ENCODE peak calls at places on chromosomes 6 and 20, in six cellular contexts. One of them, this sample, is unnamed.

GRCh38 chr6:69398729-69399128 is 398.1 kb downstream of the LMBRD1 start:
- DNase-seq in K562: no peak
- DNase-seq in GM12878: no peak
- DNase-seq in H1: no peak
- DNase-seq in SK-N-SH: no peak
- DNase-seq in HCT116: no peak
- DNase-seq in this sample: no peak

GRCh38 chr20:21180248-21180647 is 54.4 kb downstream of the KIZ start:
- DNase-seq in H1: no peak
- DNase-seq in SK-N-SH: no peak
- DNase-seq in HCT116: no peak
- DNase-seq in GM12878: no peak
- DNase-seq in K562: no peak
- DNase-seq in this sample: no peak

GRCh38 chr20:48761023-48761785 is 66.6 kb downstream of the PREX1 start:
- DNase-seq in HCT116: no peak
- DNase-seq in K562: no peak
- DNase-seq in H1: no peak
- DNase-seq in SK-N-SH: no peak
- DNase-seq in GM12878: no peak
- DNase-seq in this sample: no peak

GRCh38 chr6:70162972-70163371 is 139.9 kb downstream of the COL9A1 start:
- DNase-seq in HCT116: no peak
- DNase-seq in H1: no peak
- DNase-seq in GM12878: no peak
- DNase-seq in SK-N-SH: no peak
- DNase-seq in K562: peak
- DNase-seq in this sample: no peak

GRCh38 chr6:88683734-88684133 is 279.7 kb downstream of the RNGTT start:
- DNase-seq in H1: no peak
- DNase-seq in GM12878: no peak
- DNase-seq in K562: no peak
- DNase-seq in HCT116: no peak
- DNase-seq in SK-N-SH: no peak
- DNase-seq in this sample: no peak

GRCh38 chr6:16723833-16724232 is 37.4 kb downstream of the ATXN1 start:
- DNase-seq in GM12878: no peak
- DNase-seq in H1: peak
- DNase-seq in K562: no peak
- DNase-seq in HCT116: peak
- DNase-seq in SK-N-SH: no peak
- DNase-seq in this sample: peak

GRCh38 chr6:151422981-151423380 is 28.9 kb downstream of the RMND1 start:
- DNase-seq in SK-N-SH: no peak
- DNase-seq in GM12878: no peak
- DNase-seq in HCT116: no peak
- DNase-seq in K562: no peak
- DNase-seq in H1: no peak
- DNase-seq in this sample: no peak

GRCh38 chr6:159898519-159898918 is 7.7 kb downstream of the MAS1 start:
- DNase-seq in GM12878: no peak
- DNase-seq in SK-N-SH: no peak
- DNase-seq in H1: no peak
- DNase-seq in K562: no peak
- DNase-seq in HCT116: no peak
- DNase-seq in this sample: no peak

GRCh38 chr20:62924567-62925419 is 1.5 kb downstream of the DIDO1 start:
- DNase-seq in H1: no peak
- DNase-seq in K562: no peak
- DNase-seq in HCT116: no peak
- DNase-seq in SK-N-SH: peak
- DNase-seq in GM12878: no peak
- DNase-seq in this sample: peak

GRCh38 chr6:111989743-111990142 is 64.2 kb upstream of the CCN6 start:
- DNase-seq in HCT116: no peak
- DNase-seq in H1: no peak
- DNase-seq in GM12878: no peak
- DNase-seq in SK-N-SH: no peak
- DNase-seq in K562: no peak
- DNase-seq in this sample: no peak

GRCh38 chr6:34148864-34149810 is 3.2 kb upstream of the GRM4 start:
- DNase-seq in H1: no peak
- DNase-seq in HCT116: no peak
- DNase-seq in GM12878: no peak
- DNase-seq in K562: no peak
- DNase-seq in SK-N-SH: peak
- DNase-seq in this sample: no peak

GRCh38 chr6:111870054-111870750 is 3.0 kb downstream of the FYN start:
- DNase-seq in SK-N-SH: no peak
- DNase-seq in HCT116: no peak
- DNase-seq in K562: peak
- DNase-seq in H1: no peak
- DNase-seq in GM12878: no peak
- DNase-seq in this sample: peak

GRCh38 chr6:156280131-156280530 is 497.0 kb upstream of the ARID1B start:
- DNase-seq in H1: no peak
- DNase-seq in K562: no peak
- DNase-seq in GM12878: no peak
- DNase-seq in SK-N-SH: peak
- DNase-seq in HCT116: no peak
- DNase-seq in this sample: no peak

GRCh38 chr20:4811661-4812181 is 90.0 kb downstream of the PRND start:
- DNase-seq in GM12878: peak
- DNase-seq in HCT116: no peak
- DNase-seq in SK-N-SH: no peak
- DNase-seq in K562: no peak
- DNase-seq in H1: no peak
- DNase-seq in this sample: no peak

GRCh38 chr20:3157817-3158216 is 1.8 kb downstream of the FASTKD5 start:
- DNase-seq in H1: no peak
- DNase-seq in HCT116: no peak
- DNase-seq in K562: no peak
- DNase-seq in SK-N-SH: no peak
- DNase-seq in GM12878: no peak
- DNase-seq in this sample: no peak

GRCh38 chr6:78533876-78534275 is 333.5 kb upstream of the IRAK1BP1 start:
- DNase-seq in HCT116: no peak
- DNase-seq in H1: no peak
- DNase-seq in K562: no peak
- DNase-seq in SK-N-SH: no peak
- DNase-seq in GM12878: no peak
- DNase-seq in this sample: no peak

GRCh38 chr20:32510601-32511357 is 74.4 kb downstream of the NOL4L start:
- DNase-seq in HCT116: no peak
- DNase-seq in SK-N-SH: no peak
- DNase-seq in K562: peak
- DNase-seq in GM12878: no peak
- DNase-seq in H1: no peak
- DNase-seq in this sample: peak

GRCh38 chr6:3977875-3978711 is 100.8 kb downstream of the FAM217A start:
- DNase-seq in GM12878: peak
- DNase-seq in HCT116: peak
- DNase-seq in SK-N-SH: no peak
- DNase-seq in K562: peak
- DNase-seq in H1: no peak
- DNase-seq in this sample: peak

GRCh38 chr20:63574156-63574828 is at the start of gene HELZ2:
- DNase-seq in GM12878: no peak
- DNase-seq in SK-N-SH: peak
- DNase-seq in HCT116: peak
- DNase-seq in K562: peak
- DNase-seq in H1: no peak
- DNase-seq in this sample: peak

GRCh38 chr6:150269857-150270223 is 99.0 kb upstream of the IYD start:
- DNase-seq in K562: peak
- DNase-seq in H1: peak
- DNase-seq in GM12878: no peak
- DNase-seq in HCT116: peak
- DNase-seq in SK-N-SH: no peak
- DNase-seq in this sample: peak

GRCh38 chr6:16939839-16940238 is 162.0 kb upstream of the STMND1 start:
- DNase-seq in K562: no peak
- DNase-seq in HCT116: no peak
- DNase-seq in H1: no peak
- DNase-seq in SK-N-SH: no peak
- DNase-seq in GM12878: no peak
- DNase-seq in this sample: no peak

GRCh38 chr6:157116420-157116819 is 206.9 kb downstream of the TMEM242 start:
- DNase-seq in H1: no peak
- DNase-seq in SK-N-SH: peak
- DNase-seq in HCT116: no peak
- DNase-seq in K562: no peak
- DNase-seq in GM12878: no peak
- DNase-seq in this sample: no peak

GRCh38 chr20:21693322-21693721 is 12.1 kb upstream of the PAX1 start:
- DNase-seq in H1: no peak
- DNase-seq in HCT116: no peak
- DNase-seq in K562: peak
- DNase-seq in SK-N-SH: no peak
- DNase-seq in GM12878: no peak
- DNase-seq in this sample: peak

GRCh38 chr6:82842721-82843120 is 222.9 kb downstream of the UBE3D start:
- DNase-seq in K562: no peak
- DNase-seq in HCT116: no peak
- DNase-seq in GM12878: no peak
- DNase-seq in H1: no peak
- DNase-seq in SK-N-SH: no peak
- DNase-seq in this sample: no peak

GRCh38 chr20:50290815-50291214 is 100.2 kb downstream of the CEBPB start:
- DNase-seq in GM12878: no peak
- DNase-seq in HCT116: no peak
- DNase-seq in K562: no peak
- DNase-seq in H1: no peak
- DNase-seq in SK-N-SH: no peak
- DNase-seq in this sample: no peak

GRCh38 chr6:138957484-138957883 is 30.6 kb downstream of the REPS1 start:
- DNase-seq in H1: no peak
- DNase-seq in GM12878: no peak
- DNase-seq in HCT116: no peak
- DNase-seq in K562: no peak
- DNase-seq in SK-N-SH: no peak
- DNase-seq in this sample: no peak

GRCh38 chr6:13488015-13488895 is 855 bp upstream of the GFOD1 start:
- DNase-seq in SK-N-SH: peak
- DNase-seq in GM12878: no peak
- DNase-seq in K562: no peak
- DNase-seq in H1: no peak
- DNase-seq in HCT116: no peak
- DNase-seq in this sample: no peak

GRCh38 chr20:19423892-19424620 is 211.6 kb downstream of the SLC24A3 start:
- DNase-seq in K562: no peak
- DNase-seq in SK-N-SH: no peak
- DNase-seq in GM12878: no peak
- DNase-seq in H1: no peak
- DNase-seq in HCT116: no peak
- DNase-seq in this sample: no peak

GRCh38 chr20:701401-702129 is 26.0 kb upstream of the SCRT2 start:
- DNase-seq in K562: no peak
- DNase-seq in HCT116: no peak
- DNase-seq in SK-N-SH: no peak
- DNase-seq in H1: no peak
- DNase-seq in GM12878: no peak
- DNase-seq in this sample: no peak
- TF ChIP-seq POLR2AphosphoS5 in K562: no peak
- TF ChIP-seq POLR2AphosphoS5 in HCT116: no peak
- TF ChIP-seq POLR2AphosphoS5 in SK-N-SH: no peak
- TF ChIP-seq POLR2AphosphoS5 in H1: no peak
- TF ChIP-seq POLR2AphosphoS5 in GM12878: no peak
- TF ChIP-seq POLR2AphosphoS5 in this sample: no peak

DNA sequence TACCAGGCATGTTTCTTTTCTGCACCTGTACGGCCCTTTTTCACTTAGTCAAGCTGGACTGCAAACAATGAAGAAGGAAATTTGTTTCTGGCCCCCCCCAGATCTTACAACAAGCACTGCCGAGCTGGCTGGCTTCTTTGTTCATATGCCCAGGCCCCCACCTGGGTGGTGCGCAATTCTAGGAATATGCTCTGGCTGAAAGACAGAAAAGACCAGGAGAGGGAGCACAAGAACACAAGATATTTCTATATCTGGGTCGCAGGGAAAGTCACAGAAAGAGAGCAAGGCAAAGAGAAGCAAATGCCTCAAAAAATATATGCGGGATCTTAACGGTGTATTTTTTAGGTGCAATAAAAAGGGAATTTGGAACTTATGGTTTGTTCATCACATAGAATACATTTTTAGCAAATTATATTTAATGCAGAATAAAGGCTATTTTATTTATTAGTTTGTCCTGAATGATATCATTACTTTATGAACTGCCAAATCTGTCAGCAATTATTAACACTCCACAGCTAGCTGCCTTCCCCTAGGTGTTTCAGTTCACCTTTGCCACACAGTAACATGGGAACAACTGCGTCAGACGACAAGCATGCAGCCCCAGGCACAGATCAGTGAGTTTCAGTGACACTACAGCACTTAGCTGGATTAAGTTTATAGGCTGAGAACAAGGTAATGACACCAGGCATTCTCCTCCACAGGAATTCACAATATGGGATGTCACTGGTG is 76.5 kb downstream of the GJA10 start:
- DNase-seq in SK-N-SH: peak
- DNase-seq in H1: no peak
- DNase-seq in K562: peak
- DNase-seq in GM12878: no peak
- DNase-seq in HCT116: peak
- DNase-seq in this sample: peak
- TF ChIP-seq JUND in SK-N-SH: no peak
- TF ChIP-seq JUND in H1: no peak
- TF ChIP-seq JUND in K562: no peak
- TF ChIP-seq JUND in GM12878: no peak
- TF ChIP-seq JUND in HCT116: no peak
- TF ChIP-seq JUND in this sample: no peak

GRCh38 chr6:1724616-1725015 is 114.9 kb downstream of the FOXC1 start:
- DNase-seq in GM12878: no peak
- DNase-seq in HCT116: peak
- DNase-seq in K562: no peak
- DNase-seq in H1: no peak
- DNase-seq in SK-N-SH: no peak
- DNase-seq in this sample: no peak
- TF ChIP-seq POLR2AphosphoS5 in GM12878: no peak
- TF ChIP-seq POLR2AphosphoS5 in HCT116: peak
- TF ChIP-seq POLR2AphosphoS5 in K562: no peak
- TF ChIP-seq POLR2AphosphoS5 in H1: no peak
- TF ChIP-seq POLR2AphosphoS5 in SK-N-SH: no peak
- TF ChIP-seq POLR2AphosphoS5 in this sample: no peak

DNA sequence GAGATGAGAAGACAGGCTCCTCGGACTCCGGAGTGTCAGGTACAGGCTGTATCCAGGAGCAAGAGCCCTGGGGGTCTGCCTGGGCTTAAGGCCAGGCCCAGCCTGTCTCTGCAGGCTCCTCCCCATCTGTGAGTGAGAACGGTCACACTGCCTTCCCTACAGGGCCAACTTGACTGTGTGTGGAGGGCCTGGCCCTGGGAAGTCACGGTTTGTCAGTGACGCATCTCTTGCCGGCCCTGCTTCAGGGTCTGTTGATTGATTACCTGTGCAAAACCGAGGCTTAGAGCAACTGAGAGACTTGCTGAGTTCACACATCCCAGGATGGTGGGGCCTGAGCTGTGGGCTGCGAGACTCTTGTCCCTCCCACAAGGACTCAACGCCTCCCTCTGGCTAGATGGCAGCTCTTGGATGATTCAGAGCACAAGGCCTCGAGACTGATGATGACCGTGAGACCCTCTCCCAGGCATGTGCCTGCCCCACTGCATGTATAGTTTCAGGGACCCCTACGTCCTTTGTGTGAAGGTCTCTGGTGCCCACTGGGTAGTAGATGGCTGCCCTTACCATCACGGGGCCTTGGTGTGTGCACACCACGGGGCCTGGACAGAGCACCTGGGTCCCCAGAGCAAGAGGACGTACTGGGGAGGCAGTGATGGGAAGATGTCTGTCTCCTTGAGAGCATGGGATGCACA is 6.0 kb downstream of the RBM38 start:
- DNase-seq in H1: no peak
- DNase-seq in SK-N-SH: no peak
- DNase-seq in GM12878: no peak
- DNase-seq in HCT116: no peak
- DNase-seq in K562: no peak
- DNase-seq in this sample: no peak
- TF ChIP-seq JUND in H1: no peak
- TF ChIP-seq JUND in SK-N-SH: no peak
- TF ChIP-seq JUND in GM12878: no peak
- TF ChIP-seq JUND in HCT116: no peak
- TF ChIP-seq JUND in K562: no peak
- TF ChIP-seq JUND in this sample: no peak